ENCODE peak calls at places on chromosomes 11 and 22, in eight cellular contexts. C is AG04450, T is kidney epithelial cell, J is MM.1S, D is pancreas, F is Peyer's patch, P is heart right ventricle, W is tibial artery. H is an unnamed sample.

GRCh38 chr11:61650781-61651571 is 29.2 kb upstream of the DAGLA start:
- DNase-seq in C (no peak), T (no peak), J (no peak), D (no peak), F (no peak), P (no peak), W (no peak), H (no peak)

GRCh38 chr22:33747029-33747428 is 173.2 kb downstream of the LARGE1 start:
- DNase-seq in C (no peak), T (no peak), J (no peak), D (no peak), F (peak), P (no peak), W (no peak), H (no peak)

GRCh38 chr11:37710031-37710430 is 1112.0 kb upstream of the RAG2 start:
- DNase-seq in C (no peak), T (no peak), J (no peak), D (no peak), F (no peak), P (no peak), W (no peak), H (no peak)

GRCh38 chr11:86244063-86244521 is 461 bp upstream of the EED start:
- DNase-seq in C (peak), T (peak), J (peak), D (peak), F (peak), P (peak), W (peak), H (peak)

GRCh38 chr11:2940930-2941821 is 12.0 kb upstream of the PHLDA2 start:
- DNase-seq in C (no peak), T (no peak), J (no peak), D (peak), F (peak), P (no peak), W (no peak), H (no peak)

GRCh38 chr22:46366327-46366731 is 30.8 kb downstream of the TRMU start:
- DNase-seq in C (no peak), T (no peak), J (no peak), D (no peak), F (no peak), P (no peak), W (no peak), H (no peak)

GRCh38 chr22:35616043-35616442 is 1.1 kb downstream of the MB start:
- DNase-seq in C (no peak), T (no peak), J (no peak), D (no peak), F (no peak), P (no peak), W (no peak), H (no peak)

GRCh38 chr11:75565221-75565814 is 3.3 kb downstream of the SERPINH1 start:
- DNase-seq in C (no peak), T (no peak), J (no peak), D (no peak), F (peak), P (peak), W (peak), H (no peak)

GRCh38 chr22:45848904-45849303 is 128.1 kb downstream of the WNT7B start:
- DNase-seq in C (no peak), T (no peak), J (no peak), D (no peak), F (no peak), P (no peak), W (no peak), H (no peak)

GRCh38 chr11:6232899-6233298 is 1.5 kb downstream of the FHIP1B start:
- DNase-seq in C (no peak), T (no peak), J (no peak), D (no peak), F (no peak), P (no peak), W (no peak), H (no peak)

GRCh38 chr11:25734592-25735211 is 597.2 kb upstream of the ANO3 start:
- DNase-seq in C (no peak), T (peak), J (peak), D (no peak), F (no peak), P (no peak), W (no peak), H (no peak)

GRCh38 chr11:25737071-25737675 is 594.8 kb upstream of the ANO3 start:
- DNase-seq in C (no peak), T (no peak), J (peak), D (no peak), F (no peak), P (no peak), W (no peak), H (no peak)

DNA sequence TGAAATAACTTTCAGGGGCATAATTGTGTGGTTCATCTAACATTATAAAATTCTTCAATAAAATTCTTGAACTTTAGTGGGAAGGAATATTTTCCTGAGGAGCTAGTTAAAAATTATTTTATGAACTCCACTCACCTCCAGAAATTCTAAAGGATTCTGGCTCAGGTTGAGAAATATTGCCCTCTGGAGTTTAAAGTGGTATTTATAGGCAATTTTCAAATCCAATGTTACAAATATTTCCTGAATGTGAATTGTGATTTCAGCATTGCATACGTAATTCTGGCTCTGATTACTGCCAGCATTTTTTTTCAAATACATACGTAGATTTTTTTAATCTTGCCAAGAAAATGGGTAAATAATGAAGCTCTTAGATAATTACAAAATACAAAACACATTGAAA is 598.2 kb upstream of the ANO3 start:
- DNase-seq in C (no peak), T (no peak), J (no peak), D (no peak), F (no peak), P (no peak), W (no peak), H (no peak)
- TF ChIP-seq CTCF in C (peak), T (peak), J (peak), D (peak), F (no peak), P (peak), W (no peak), H (peak)

GRCh38 chr11:1233351-1234053 is 10.6 kb downstream of the MUC5B start:
- DNase-seq in C (no peak), T (no peak), J (no peak), D (peak), F (no peak), P (peak), W (no peak), H (no peak)
- TF ChIP-seq CTCF in C (no peak), T (no peak), J (no peak), D (no peak), F (peak), P (no peak), W (no peak), H (no peak)

DNA sequence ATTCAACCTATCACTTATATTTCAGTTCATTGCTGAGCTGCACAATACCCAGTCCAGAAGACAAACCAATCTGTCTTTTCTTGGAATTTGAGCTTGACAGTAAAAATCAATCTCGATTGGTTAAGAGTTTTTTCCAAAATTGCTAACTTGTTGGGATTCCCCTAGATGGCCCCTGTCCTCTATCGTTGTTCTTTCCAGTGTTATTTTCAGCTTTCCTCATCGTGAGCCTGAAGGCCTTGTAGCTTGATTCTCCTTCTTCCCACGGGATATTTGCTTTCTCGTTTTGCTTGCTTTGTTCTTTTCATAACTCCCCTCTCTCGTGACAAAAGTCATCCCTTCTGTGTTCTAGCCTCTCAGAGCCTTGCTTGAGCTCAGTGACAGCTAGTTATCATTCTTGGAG is 3.1 kb downstream of the OR8B8 start:
- DNase-seq in C (no peak), T (no peak), J (no peak), D (no peak), F (no peak), P (no peak), W (no peak), H (no peak)
- TF ChIP-seq CTCF in C (no peak), T (no peak), J (no peak), D (no peak), F (no peak), P (no peak), W (no peak), H (no peak)

GRCh38 chr11:12494699-12495098 is 117.3 kb downstream of the PARVA start:
- DNase-seq in C (no peak), T (no peak), J (no peak), D (no peak), F (no peak), P (no peak), W (no peak), H (no peak)

GRCh38 chr11:12499071-12499470 is 121.7 kb downstream of the PARVA start:
- DNase-seq in C (no peak), T (no peak), J (no peak), D (no peak), F (no peak), P (no peak), W (no peak), H (peak)

GRCh38 chr11:12502041-12502440 is 124.7 kb downstream of the PARVA start:
- DNase-seq in C (no peak), T (peak), J (no peak), D (no peak), F (no peak), P (no peak), W (no peak), H (peak)

GRCh38 chr11:12497431-12497830 is 120.1 kb downstream of the PARVA start:
- DNase-seq in C (no peak), T (no peak), J (no peak), D (no peak), F (no peak), P (no peak), W (no peak), H (peak)

DNA sequence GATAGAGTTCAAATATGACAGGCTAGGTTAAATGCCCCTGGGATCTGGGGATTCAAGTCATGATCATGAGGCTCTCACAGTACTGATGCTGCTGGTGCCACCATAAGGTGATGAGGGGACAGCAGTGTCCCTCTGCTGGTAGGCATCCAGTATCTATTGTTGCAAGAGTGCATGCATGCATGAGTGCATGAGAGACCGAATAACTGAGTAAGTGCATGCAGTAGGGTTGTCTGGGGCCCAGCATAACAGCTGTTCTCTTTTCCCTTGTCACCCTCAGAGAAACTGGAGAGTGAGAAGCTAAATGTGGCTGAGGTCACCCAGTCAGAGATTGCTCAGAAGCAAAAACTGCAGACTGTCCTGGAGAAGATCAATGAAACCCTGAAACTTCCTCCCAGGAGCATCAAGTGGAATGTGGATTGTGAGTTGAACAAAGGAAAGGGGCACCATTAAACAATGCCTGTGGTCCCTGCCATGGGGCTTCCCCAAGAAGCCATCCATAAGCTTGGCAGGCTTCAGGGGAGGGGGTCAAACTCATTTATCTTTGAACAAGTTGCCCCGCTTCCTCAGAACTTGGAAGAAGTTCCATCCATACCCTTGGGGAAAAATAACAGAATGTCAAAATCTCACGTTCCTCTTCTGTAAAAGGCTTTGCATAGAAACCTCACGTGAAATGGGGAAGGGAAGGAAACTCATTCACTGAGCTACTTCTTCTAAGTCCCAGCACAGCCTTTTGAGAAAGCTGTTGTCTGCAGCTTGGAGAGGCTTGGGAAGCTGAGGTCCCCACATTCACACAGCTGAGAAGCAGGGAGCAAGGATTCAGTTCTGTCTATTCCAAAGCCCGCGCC is 119.0 kb downstream of the PARVA start:
- DNase-seq in C (no peak), T (no peak), J (no peak), D (no peak), F (no peak), P (no peak), W (no peak), H (peak)
- TF ChIP-seq CTCF in C (peak), T (no peak), J (peak), D (no peak), F (peak), P (peak), W (no peak), H (peak)

GRCh38 chr11:111851636-111852035 is 19.7 kb downstream of the ALG9 start:
- DNase-seq in C (no peak), T (no peak), J (no peak), D (no peak), F (no peak), P (no peak), W (no peak), H (no peak)
- TF ChIP-seq CTCF in C (peak), T (peak), J (peak), D (no peak), F (peak), P (no peak), W (no peak), H (peak)

DNA sequence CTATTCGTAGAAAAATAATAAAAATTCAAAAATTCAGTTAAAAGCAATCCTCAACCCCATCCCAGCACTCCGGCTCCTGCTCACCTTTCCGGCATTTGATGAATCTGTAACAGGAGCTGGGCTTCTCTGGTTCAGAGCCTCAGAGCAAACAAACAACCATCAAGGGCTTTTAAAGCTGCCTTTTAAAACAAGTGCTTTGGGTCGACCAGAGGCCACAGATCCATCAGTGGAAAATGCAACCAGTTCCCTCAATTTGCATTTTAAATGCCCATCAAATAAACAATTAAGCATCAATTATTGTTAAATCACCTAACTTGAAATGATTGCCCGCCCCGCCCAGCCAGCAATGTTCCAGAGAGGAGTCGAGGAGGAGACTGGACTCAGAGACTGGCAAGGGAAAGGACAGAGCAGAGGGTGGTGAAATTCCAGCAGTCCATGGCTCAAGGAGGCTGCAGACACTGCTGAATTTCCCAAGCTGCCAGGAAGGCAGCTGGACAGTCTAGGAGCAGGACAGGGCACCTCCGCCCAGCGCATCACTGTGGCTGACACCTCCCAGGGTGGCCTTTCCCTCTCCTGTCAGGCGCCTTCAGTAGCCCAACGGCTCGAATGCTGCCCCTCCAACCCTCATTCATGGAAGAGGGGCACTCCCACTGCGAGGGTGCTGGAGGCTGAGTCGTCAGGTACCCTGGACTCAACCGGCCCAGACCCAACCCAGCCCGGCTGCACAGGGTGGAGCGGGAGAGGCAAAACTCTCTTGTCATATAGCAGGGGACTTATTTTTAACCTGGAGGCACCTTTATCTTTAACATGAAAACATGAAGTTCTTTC is 7.4 kb downstream of the FXYD6 start:
- DNase-seq in C (no peak), T (no peak), J (no peak), D (no peak), F (no peak), P (no peak), W (no peak), H (peak)
- TF ChIP-seq CTCF in C (no peak), T (no peak), J (no peak), D (no peak), F (no peak), P (no peak), W (no peak), H (no peak)

DNA sequence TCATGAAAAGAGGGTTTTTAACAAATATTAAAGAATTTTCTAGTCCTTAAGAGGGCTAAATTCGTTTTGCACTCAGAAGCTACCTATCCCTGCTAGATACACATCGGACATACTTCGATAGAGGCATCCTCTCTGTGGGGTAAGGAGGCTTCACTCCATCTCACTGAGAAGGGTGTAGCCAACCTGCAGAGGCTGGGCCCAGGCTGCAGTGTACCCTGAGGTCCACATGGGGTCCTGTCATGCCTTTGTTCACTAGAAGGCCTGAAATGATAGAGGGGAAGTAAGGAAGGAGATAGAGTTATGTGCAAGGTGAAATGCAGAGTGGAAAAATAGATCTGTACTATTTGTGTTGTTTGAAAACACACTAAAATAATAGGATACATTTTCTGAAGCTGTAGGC is 45.6 kb downstream of the IGSF9B start:
- DNase-seq in C (no peak), T (no peak), J (no peak), D (no peak), F (no peak), P (no peak), W (no peak), H (no peak)
- TF ChIP-seq CTCF in C (no peak), T (peak), J (no peak), D (no peak), F (no peak), P (no peak), W (no peak), H (peak)

GRCh38 chr11:59666969-59667368 is 1.9 kb downstream of the PATL1 start:
- DNase-seq in C (no peak), T (no peak), J (no peak), D (no peak), F (no peak), P (no peak), W (no peak), H (no peak)

GRCh38 chr11:59668950-59669610 is at the start of gene PATL1:
- DNase-seq in C (peak), T (peak), J (peak), D (peak), F (peak), P (peak), W (peak), H (peak)

GRCh38 chr11:59667812-59668187 is 1.0 kb downstream of the PATL1 start:
- DNase-seq in C (no peak), T (no peak), J (no peak), D (no peak), F (no peak), P (no peak), W (no peak), H (no peak)

GRCh38 chr11:59668188-59668949 is 468 bp downstream of the PATL1 start:
- DNase-seq in C (no peak), T (no peak), J (peak), D (peak), F (peak), P (peak), W (peak), H (no peak)

GRCh38 chr11:59669611-59670009 is 773 bp upstream of the PATL1 start:
- DNase-seq in C (no peak), T (no peak), J (no peak), D (peak), F (peak), P (peak), W (peak), H (no peak)
- TF ChIP-seq CTCF in C (no peak), T (no peak), J (no peak), D (no peak), F (no peak), P (no peak), W (no peak), H (peak)

DNA sequence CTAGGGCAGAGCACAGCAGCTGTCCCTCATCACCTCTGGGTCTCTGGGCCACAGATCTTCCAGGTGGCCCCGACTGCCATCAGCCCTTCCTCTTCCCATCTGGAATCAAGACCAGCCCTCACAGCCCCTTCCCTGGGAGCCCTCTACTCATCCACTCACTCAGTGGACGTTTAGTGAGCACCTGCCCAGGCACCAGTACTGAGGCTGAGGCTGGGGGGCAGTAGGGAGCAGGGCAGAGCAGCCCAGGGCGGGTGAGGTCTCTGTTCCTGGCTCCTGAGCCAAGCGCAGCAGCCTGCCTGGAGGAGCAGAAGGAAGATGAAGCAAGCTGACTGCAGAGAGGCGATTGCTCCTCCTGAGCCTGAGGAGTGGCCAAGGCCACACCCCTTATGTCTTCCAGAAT is 5.5 kb downstream of the MAPK8IP2 start:
- DNase-seq in C (no peak), T (no peak), J (no peak), D (no peak), F (no peak), P (no peak), W (no peak), H (no peak)
- TF ChIP-seq CTCF in C (peak), T (no peak), J (peak), D (no peak), F (no peak), P (no peak), W (no peak), H (no peak)

GRCh38 chr11:133408402-133408801 is 123.9 kb downstream of the OPCML start:
- DNase-seq in C (no peak), T (no peak), J (no peak), D (no peak), F (no peak), P (no peak), W (no peak), H (no peak)

GRCh38 chr11:133399855-133400625 is 132.3 kb downstream of the OPCML start:
- DNase-seq in C (no peak), T (no peak), J (no peak), D (no peak), F (no peak), P (no peak), W (no peak), H (no peak)

GRCh38 chr11:133402551-133402950 is 129.8 kb downstream of the OPCML start:
- DNase-seq in C (no peak), T (no peak), J (no peak), D (no peak), F (no peak), P (no peak), W (no peak), H (no peak)

GRCh38 chr11:133406493-133406892 is 125.8 kb downstream of the OPCML start:
- DNase-seq in C (no peak), T (no peak), J (no peak), D (no peak), F (no peak), P (no peak), W (no peak), H (no peak)

GRCh38 chr11:133403900-133404299 is 128.4 kb downstream of the OPCML start:
- DNase-seq in C (no peak), T (no peak), J (peak), D (no peak), F (peak), P (no peak), W (no peak), H (no peak)
- TF ChIP-seq CTCF in C (no peak), T (peak), J (no peak), D (no peak), F (peak), P (peak), W (no peak), H (peak)

H was measured in type B pancreatic cell.